ENCODE peak calls at places on chromosomes 6 and 20, in five cellular contexts. One of them, this sample, is unnamed.

GRCh38 chr6:47126647-47127339 is 84.7 kb upstream of the ADGRF1 start:
- DNase-seq in A549: no peak
- DNase-seq in endothelial cell: no peak
- DNase-seq in foreskin fibroblast: no peak
- DNase-seq in AG09309: no peak
- DNase-seq in this sample: no peak

GRCh38 chr20:36975085-36975829 is 23.7 kb upstream of the SAMHD1 start:
- DNase-seq in endothelial cell: no peak
- DNase-seq in A549: no peak
- DNase-seq in AG09309: no peak
- DNase-seq in foreskin fibroblast: no peak
- DNase-seq in this sample: no peak

GRCh38 chr6:44051516-44051915 is 75.7 kb downstream of the MRPL14 start:
- DNase-seq in endothelial cell: no peak
- DNase-seq in foreskin fibroblast: peak
- DNase-seq in A549: no peak
- DNase-seq in AG09309: no peak
- DNase-seq in this sample: no peak

GRCh38 chr6:97085772-97086171 is 161.2 kb downstream of the KLHL32 start:
- DNase-seq in AG09309: no peak
- DNase-seq in foreskin fibroblast: peak
- DNase-seq in A549: no peak
- DNase-seq in endothelial cell: no peak
- DNase-seq in this sample: no peak

GRCh38 chr6:108742041-108742440 is 106.2 kb upstream of the ARMC2 start:
- DNase-seq in AG09309: no peak
- DNase-seq in endothelial cell: no peak
- DNase-seq in foreskin fibroblast: no peak
- DNase-seq in A549: peak
- DNase-seq in this sample: no peak

GRCh38 chr20:25030007-25030648 is 27.8 kb downstream of the ACSS1 start:
- DNase-seq in endothelial cell: no peak
- DNase-seq in foreskin fibroblast: no peak
- DNase-seq in A549: no peak
- DNase-seq in AG09309: no peak
- DNase-seq in this sample: no peak

GRCh38 chr6:149154137-149154900 is 163.2 kb upstream of the TAB2 start:
- DNase-seq in AG09309: no peak
- DNase-seq in A549: no peak
- DNase-seq in endothelial cell: no peak
- DNase-seq in foreskin fibroblast: no peak
- DNase-seq in this sample: no peak

GRCh38 chr6:42179956-42180335 is 6.8 kb downstream of the GUCA1A start:
- DNase-seq in foreskin fibroblast: no peak
- DNase-seq in AG09309: no peak
- DNase-seq in A549: no peak
- DNase-seq in endothelial cell: no peak
- DNase-seq in this sample: no peak

GRCh38 chr20:23060629-23061028 is 11.2 kb upstream of the THBD start:
- DNase-seq in A549: no peak
- DNase-seq in AG09309: no peak
- DNase-seq in foreskin fibroblast: no peak
- DNase-seq in endothelial cell: no peak
- DNase-seq in this sample: no peak

GRCh38 chr6:149419696-149420404 is 19.8 kb downstream of the SUMO4 start:
- DNase-seq in AG09309: no peak
- DNase-seq in A549: no peak
- DNase-seq in foreskin fibroblast: no peak
- DNase-seq in endothelial cell: no peak
- DNase-seq in this sample: no peak

GRCh38 chr6:39366875-39367618 is 44.5 kb upstream of the KCNK16 start:
- DNase-seq in A549: no peak
- DNase-seq in endothelial cell: no peak
- DNase-seq in foreskin fibroblast: no peak
- DNase-seq in AG09309: no peak
- DNase-seq in this sample: no peak

GRCh38 chr6:96862560-96862959 is 25.3 kb upstream of the GPR63 start:
- DNase-seq in AG09309: no peak
- DNase-seq in endothelial cell: no peak
- DNase-seq in foreskin fibroblast: no peak
- DNase-seq in A549: no peak
- DNase-seq in this sample: no peak

GRCh38 chr6:6002005-6002808 is 4.5 kb downstream of the NRN1 start:
- DNase-seq in endothelial cell: peak
- DNase-seq in A549: no peak
- DNase-seq in foreskin fibroblast: no peak
- DNase-seq in AG09309: no peak
- DNase-seq in this sample: no peak

GRCh38 chr20:16417001-16417400 is 156.2 kb downstream of the KIF16B start:
- DNase-seq in endothelial cell: no peak
- DNase-seq in A549: no peak
- DNase-seq in AG09309: no peak
- DNase-seq in foreskin fibroblast: no peak
- DNase-seq in this sample: no peak

GRCh38 chr6:76697585-76697984 is 625.1 kb upstream of the IMPG1 start:
- DNase-seq in AG09309: no peak
- DNase-seq in endothelial cell: no peak
- DNase-seq in foreskin fibroblast: peak
- DNase-seq in A549: peak
- DNase-seq in this sample: no peak

GRCh38 chr6:73710948-73711347 is 14.9 kb downstream of the CD109 start:
- DNase-seq in A549: no peak
- DNase-seq in AG09309: no peak
- DNase-seq in endothelial cell: no peak
- DNase-seq in foreskin fibroblast: no peak
- DNase-seq in this sample: no peak

GRCh38 chr6:150456902-150457643 is 88.3 kb downstream of the IYD start:
- DNase-seq in endothelial cell: no peak
- DNase-seq in foreskin fibroblast: no peak
- DNase-seq in AG09309: no peak
- DNase-seq in A549: no peak
- DNase-seq in this sample: no peak

GRCh38 chr20:21557246-21557982 is 43.5 kb upstream of the NKX2-2 start:
- DNase-seq in foreskin fibroblast: no peak
- DNase-seq in A549: no peak
- DNase-seq in AG09309: no peak
- DNase-seq in endothelial cell: no peak
- DNase-seq in this sample: no peak

GRCh38 chr20:18739785-18740184 is 73.8 kb upstream of the SCP2D1 start:
- DNase-seq in A549: no peak
- DNase-seq in foreskin fibroblast: peak
- DNase-seq in endothelial cell: no peak
- DNase-seq in AG09309: peak
- DNase-seq in this sample: no peak

GRCh38 chr6:65006788-65007187 is 700.2 kb downstream of the EYS start:
- DNase-seq in foreskin fibroblast: no peak
- DNase-seq in AG09309: no peak
- DNase-seq in A549: no peak
- DNase-seq in endothelial cell: no peak
- DNase-seq in this sample: no peak

GRCh38 chr20:46709459-46710148 is at the start of gene SLC2A10:
- DNase-seq in endothelial cell: peak
- DNase-seq in foreskin fibroblast: peak
- DNase-seq in A549: no peak
- DNase-seq in AG09309: no peak
- DNase-seq in this sample: peak

GRCh38 chr20:50632701-50633100 is 58.6 kb downstream of the RIPOR3 start:
- DNase-seq in A549: no peak
- DNase-seq in foreskin fibroblast: no peak
- DNase-seq in endothelial cell: no peak
- DNase-seq in AG09309: no peak
- DNase-seq in this sample: no peak

GRCh38 chr20:5947276-5947675 is 3.1 kb downstream of the TRMT6 start:
- DNase-seq in AG09309: no peak
- DNase-seq in foreskin fibroblast: no peak
- DNase-seq in A549: no peak
- DNase-seq in endothelial cell: no peak
- DNase-seq in this sample: no peak

GRCh38 chr6:56652994-56653393 is 10.3 kb upstream of the DST start:
- DNase-seq in AG09309: peak
- DNase-seq in endothelial cell: no peak
- DNase-seq in foreskin fibroblast: peak
- DNase-seq in A549: peak
- DNase-seq in this sample: no peak

GRCh38 chr6:154302111-154302752 is 54.4 kb downstream of the IPCEF1 start:
- DNase-seq in AG09309: no peak
- DNase-seq in endothelial cell: no peak
- DNase-seq in A549: no peak
- DNase-seq in foreskin fibroblast: peak
- DNase-seq in this sample: no peak

GRCh38 chr6:41275489-41275888 is 11.0 kb downstream of the TREM1 start:
- DNase-seq in AG09309: no peak
- DNase-seq in endothelial cell: no peak
- DNase-seq in foreskin fibroblast: no peak
- DNase-seq in A549: no peak
- DNase-seq in this sample: no peak

GRCh38 chr20:33896509-33896908 is 85.4 kb downstream of the CHMP4B start:
- DNase-seq in AG09309: no peak
- DNase-seq in A549: no peak
- DNase-seq in foreskin fibroblast: peak
- DNase-seq in endothelial cell: no peak
- DNase-seq in this sample: no peak

GRCh38 chr20:33894798-33895197 is 83.7 kb downstream of the CHMP4B start:
- DNase-seq in endothelial cell: no peak
- DNase-seq in A549: no peak
- DNase-seq in foreskin fibroblast: peak
- DNase-seq in AG09309: no peak
- DNase-seq in this sample: no peak

GRCh38 chr20:33900515-33901131 is 89.5 kb downstream of the CHMP4B start:
- DNase-seq in AG09309: no peak
- DNase-seq in foreskin fibroblast: no peak
- DNase-seq in A549: no peak
- DNase-seq in endothelial cell: no peak
- DNase-seq in this sample: no peak

GRCh38 chr20:33899106-33899505 is 88.0 kb downstream of the CHMP4B start:
- DNase-seq in AG09309: no peak
- DNase-seq in A549: no peak
- DNase-seq in foreskin fibroblast: no peak
- DNase-seq in endothelial cell: no peak
- DNase-seq in this sample: no peak

GRCh38 chr20:33897313-33897912 is 86.3 kb downstream of the CHMP4B start:
- DNase-seq in AG09309: no peak
- DNase-seq in foreskin fibroblast: no peak
- DNase-seq in A549: no peak
- DNase-seq in endothelial cell: peak
- DNase-seq in this sample: no peak
- TF ChIP-seq CTCF in AG09309: peak
- TF ChIP-seq CTCF in foreskin fibroblast: no peak
- TF ChIP-seq CTCF in A549: no peak
- TF ChIP-seq CTCF in endothelial cell: peak
- TF ChIP-seq CTCF in this sample: peak

GRCh38 chr6:137165375-137166246 is 7.8 kb downstream of the IL22RA2 start:
- DNase-seq in AG09309: no peak
- DNase-seq in endothelial cell: no peak
- DNase-seq in A549: peak
- DNase-seq in foreskin fibroblast: peak
- DNase-seq in this sample: no peak
- TF ChIP-seq CTCF in AG09309: peak
- TF ChIP-seq CTCF in endothelial cell: no peak
- TF ChIP-seq CTCF in A549: peak
- TF ChIP-seq CTCF in foreskin fibroblast: no peak
- TF ChIP-seq CTCF in this sample: no peak

DNA sequence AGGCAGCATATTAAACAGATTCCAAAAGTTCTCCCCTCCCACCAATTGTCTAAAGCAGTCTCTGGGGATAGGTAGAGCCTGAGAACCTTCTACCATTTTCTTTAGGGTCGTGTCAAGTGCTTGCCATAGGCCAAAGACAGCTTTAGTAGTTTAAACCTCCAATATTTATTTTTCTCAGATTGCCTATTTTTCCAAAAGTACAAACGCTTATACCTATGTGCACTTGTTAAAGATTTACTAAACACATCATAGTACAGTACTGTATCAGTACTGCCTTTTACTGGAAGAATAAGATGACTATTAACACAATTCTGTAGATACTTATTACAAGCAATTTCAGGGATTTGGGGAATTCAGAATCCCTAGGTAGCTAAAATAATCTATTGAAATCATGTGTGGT is 29.4 kb downstream of the AKIRIN2 start:
- DNase-seq in AG09309: no peak
- DNase-seq in endothelial cell: no peak
- DNase-seq in A549: no peak
- DNase-seq in foreskin fibroblast: no peak
- DNase-seq in this sample: no peak
- TF ChIP-seq CTCF in AG09309: no peak
- TF ChIP-seq CTCF in endothelial cell: no peak
- TF ChIP-seq CTCF in A549: no peak
- TF ChIP-seq CTCF in foreskin fibroblast: no peak
- TF ChIP-seq CTCF in this sample: no peak

GRCh38 chr20:967796-968742 is 34.0 kb downstream of the RSPO4 start:
- DNase-seq in foreskin fibroblast: peak
- DNase-seq in AG09309: no peak
- DNase-seq in A549: peak
- DNase-seq in endothelial cell: no peak
- DNase-seq in this sample: no peak
- TF ChIP-seq CTCF in foreskin fibroblast: no peak
- TF ChIP-seq CTCF in AG09309: no peak
- TF ChIP-seq CTCF in A549: no peak
- TF ChIP-seq CTCF in endothelial cell: no peak
- TF ChIP-seq CTCF in this sample: no peak

GRCh38 chr6:90646936-90647335 is 60.1 kb upstream of the MAP3K7 start:
- DNase-seq in foreskin fibroblast: peak
- DNase-seq in AG09309: no peak
- DNase-seq in endothelial cell: no peak
- DNase-seq in A549: no peak
- DNase-seq in this sample: no peak

GRCh38 chr6:90645634-90646033 is 58.8 kb upstream of the MAP3K7 start:
- DNase-seq in foreskin fibroblast: no peak
- DNase-seq in AG09309: no peak
- DNase-seq in endothelial cell: no peak
- DNase-seq in A549: no peak
- DNase-seq in this sample: no peak

GRCh38 chr6:90643366-90643765 is 56.5 kb upstream of the MAP3K7 start:
- DNase-seq in AG09309: no peak
- DNase-seq in A549: no peak
- DNase-seq in endothelial cell: no peak
- DNase-seq in foreskin fibroblast: no peak
- DNase-seq in this sample: no peak

GRCh38 chr6:90648873-90649272 is 62.0 kb upstream of the MAP3K7 start:
- DNase-seq in A549: no peak
- DNase-seq in AG09309: no peak
- DNase-seq in endothelial cell: no peak
- DNase-seq in foreskin fibroblast: no peak
- DNase-seq in this sample: no peak

DNA sequence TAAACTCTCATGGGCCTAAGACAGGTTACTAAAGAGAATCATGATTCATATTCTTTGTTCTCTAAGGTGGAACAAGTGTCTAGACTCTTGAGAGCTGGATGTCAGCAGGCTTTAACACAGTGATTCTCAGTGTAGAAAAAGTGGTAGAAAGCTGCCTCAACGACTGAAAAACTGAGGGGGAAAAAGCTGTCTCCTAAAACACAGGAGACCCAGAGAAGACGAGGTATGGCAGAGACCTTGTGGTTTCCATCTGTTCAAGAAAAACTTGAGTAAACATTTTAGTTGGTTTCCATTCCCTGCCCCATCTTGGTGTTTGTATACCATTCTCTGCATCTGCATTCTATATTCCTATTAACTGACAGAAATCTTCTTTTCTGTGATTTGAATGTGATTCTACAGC is 57.6 kb upstream of the MAP3K7 start:
- DNase-seq in foreskin fibroblast: no peak
- DNase-seq in A549: no peak
- DNase-seq in AG09309: no peak
- DNase-seq in endothelial cell: no peak
- DNase-seq in this sample: no peak
- TF ChIP-seq CTCF in foreskin fibroblast: no peak
- TF ChIP-seq CTCF in A549: no peak
- TF ChIP-seq CTCF in AG09309: no peak
- TF ChIP-seq CTCF in endothelial cell: no peak
- TF ChIP-seq CTCF in this sample: no peak

This sample was measured in mesothelial cell of epicardium.